ENCODE peak calls at places on chromosomes 12 and 14, in eight cellular contexts. S is cardiac fibroblast; Q is Panc1; A is kidney epithelial cell; L is Calu3; G is activated CD8-positive, alpha-beta T cell treated with anti-CD3 and anti-CD28 coated beads for 36 hours; H is mucosa of descending colon; P is GM13977. V is an unnamed sample.

GRCh38 chr14:56172571-56172971 is 54.4 kb downstream of the PELI2 start:
- DNase-seq in S (peak; percentile 67), Q (no peak), A (peak; percentile 74), L (no peak), G (no peak), H (no peak), P (no peak), V (no peak)

GRCh38 chr12:54173066-54173726 is 15.6 kb downstream of the SMUG1 start:
- DNase-seq in S (peak; percentile 17), Q (no peak), A (no peak), L (peak; percentile 44), G (peak; percentile 51), H (no peak), P (peak; percentile 63), V (peak; percentile 67)

GRCh38 chr14:74595006-74595735 is 16.9 kb downstream of the LTBP2 start:
- DNase-seq in S (peak; percentile 87), Q (no peak), A (no peak), L (no peak), G (no peak), H (peak; percentile 69), P (no peak), V (no peak)

GRCh38 chr12:40152783-40153383 is 47.0 kb upstream of the SLC2A13 start:
- DNase-seq in S (peak; percentile 58), Q (peak; percentile 13), A (no peak), L (peak; percentile 37), G (peak; percentile 74), H (no peak), P (no peak), V (no peak)

GRCh38 chr14:34081576-34082136 is 130.8 kb upstream of the EGLN3 start:
- DNase-seq in S (peak; percentile 37), Q (no peak), A (no peak), L (peak; percentile 42), G (no peak), H (no peak), P (no peak), V (no peak)

GRCh38 chr14:76348898-76349297 is 27.0 kb upstream of the ESRRB start:
- DNase-seq in S (peak; percentile 56), Q (no peak), A (peak; percentile 70), L (no peak), G (no peak), H (no peak), P (no peak), V (no peak)

GRCh38 chr14:49487238-49487637 is 98.9 kb downstream of the RPS29 start:
- DNase-seq in S (no peak), Q (no peak), A (no peak), L (no peak), G (no peak), H (no peak), P (no peak), V (no peak)

GRCh38 chr14:80958258-80958657 is 2.8 kb downstream of the TSHR start:
- DNase-seq in S (no peak), Q (no peak), A (no peak), L (no peak), G (no peak), H (no peak), P (no peak), V (no peak)

GRCh38 chr12:99453831-99454538 is 193.6 kb upstream of the GARIN6 start:
- DNase-seq in S (no peak), Q (no peak), A (no peak), L (no peak), G (no peak), H (no peak), P (no peak), V (peak; percentile 9)

GRCh38 chr12:30796891-30797371 is 42.2 kb upstream of the CAPRIN2 start:
- DNase-seq in S (peak; percentile 36), Q (no peak), A (no peak), L (peak; percentile 41), G (no peak), H (no peak), P (no peak), V (peak; percentile 32)

GRCh38 chr12:119804011-119804641 is 73.0 kb downstream of the CIT start:
- DNase-seq in S (peak; percentile 56), Q (no peak), A (peak; percentile 49), L (peak; percentile 76), G (peak; percentile 6), H (no peak), P (no peak), V (peak; percentile 36)

GRCh38 chr12:76398106-76398505 is 49.9 kb upstream of the BBS10 start:
- DNase-seq in S (no peak), Q (no peak), A (no peak), L (no peak), G (no peak), H (no peak), P (no peak), V (no peak)

GRCh38 chr12:76399040-76399439 is 50.8 kb upstream of the BBS10 start:
- DNase-seq in S (no peak), Q (no peak), A (no peak), L (no peak), G (no peak), H (no peak), P (no peak), V (no peak)

GRCh38 chr12:76402259-76402658 is 54.0 kb upstream of the BBS10 start:
- DNase-seq in S (no peak), Q (no peak), A (no peak), L (no peak), G (no peak), H (no peak), P (no peak), V (no peak)

DNA sequence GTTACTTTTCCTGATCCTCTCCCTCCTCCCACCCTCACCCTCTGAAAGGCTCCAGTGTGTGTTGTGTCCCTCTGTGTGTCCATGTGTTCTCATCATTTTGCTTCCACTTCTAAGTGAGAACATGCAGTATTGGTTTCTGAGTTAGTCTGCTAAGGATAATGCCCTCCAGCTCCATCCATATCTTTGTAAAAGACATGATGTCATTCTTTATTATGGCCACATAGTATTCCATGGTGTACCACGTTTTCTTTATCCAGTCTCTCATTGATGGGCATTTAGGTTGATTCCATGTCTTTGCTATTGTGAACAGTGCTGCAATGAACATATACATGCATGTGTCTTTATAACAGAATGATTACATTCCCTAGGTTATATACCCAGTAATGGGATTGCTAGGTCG is 51.9 kb upstream of the BBS10 start:
- DNase-seq in S (no peak), Q (no peak), A (no peak), L (no peak), G (no peak), H (no peak), P (no peak), V (no peak)
- TF ChIP-seq CTCF in S (no peak), Q (no peak), A (no peak), L (no peak), G (no peak), H (no peak), P (no peak), V (no peak)

DNA sequence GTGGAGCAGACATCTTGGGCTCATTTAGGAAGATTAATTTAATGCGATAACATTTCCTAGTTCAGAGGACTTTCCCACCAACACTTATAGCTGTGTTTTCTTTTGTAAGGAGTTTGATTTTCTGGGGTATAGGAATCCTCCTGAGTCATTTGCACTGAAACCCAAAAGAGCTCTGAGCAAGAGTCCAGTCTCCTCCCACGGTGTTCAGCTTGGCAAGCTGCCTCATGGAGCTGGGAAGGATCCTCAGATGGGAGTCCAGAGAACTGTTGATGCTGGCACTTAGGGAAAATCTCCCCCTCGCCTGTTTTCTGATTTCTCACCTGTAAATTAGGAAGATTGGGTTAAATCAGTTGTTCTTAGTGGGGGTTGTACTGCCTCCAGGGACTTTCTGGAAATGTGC is 150.5 kb downstream of the ADCK1 start:
- DNase-seq in S (no peak), Q (no peak), A (no peak), L (no peak), G (no peak), H (no peak), P (no peak), V (no peak)
- TF ChIP-seq CTCF in S (no peak), Q (no peak), A (no peak), L (no peak), G (no peak), H (no peak), P (no peak), V (no peak)

DNA sequence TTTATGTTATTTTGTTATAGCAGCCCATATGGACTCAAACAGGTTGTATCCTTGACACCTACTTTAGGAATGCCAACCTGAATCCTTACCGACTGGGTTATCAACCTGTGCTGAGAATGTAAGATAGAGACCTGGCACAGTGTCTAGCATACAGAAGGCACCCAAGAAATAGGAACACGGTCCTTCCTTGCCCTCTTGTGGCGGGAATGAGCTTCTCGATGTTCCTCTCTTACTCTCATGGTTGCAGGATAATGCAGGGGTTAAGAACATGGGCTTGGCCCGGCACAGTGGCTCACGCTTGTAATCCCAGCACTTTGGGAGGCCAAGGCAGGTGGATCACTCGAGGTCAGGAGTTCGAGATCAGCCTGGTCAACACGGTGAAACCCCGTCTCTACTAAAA is 6.5 kb downstream of the C12orf43 start:
- DNase-seq in S (peak; percentile 50), Q (no peak), A (peak; percentile 5), L (peak; percentile 76), G (no peak), H (no peak), P (no peak), V (no peak)
- TF ChIP-seq CTCF in S (peak; percentile 36), Q (peak; percentile 81), A (peak; percentile 74), L (peak; percentile 74), G (no peak), H (no peak), P (peak; percentile 2), V (no peak)

GRCh38 chr14:32217301-32217700 is 14.2 kb upstream of the RNU6-8 start:
- DNase-seq in S (no peak), Q (no peak), A (no peak), L (no peak), G (peak; percentile 16), H (no peak), P (no peak), V (no peak)
- TF ChIP-seq CTCF in S (no peak), Q (no peak), A (no peak), L (no peak), G (no peak), H (no peak), P (no peak), V (no peak)

DNA sequence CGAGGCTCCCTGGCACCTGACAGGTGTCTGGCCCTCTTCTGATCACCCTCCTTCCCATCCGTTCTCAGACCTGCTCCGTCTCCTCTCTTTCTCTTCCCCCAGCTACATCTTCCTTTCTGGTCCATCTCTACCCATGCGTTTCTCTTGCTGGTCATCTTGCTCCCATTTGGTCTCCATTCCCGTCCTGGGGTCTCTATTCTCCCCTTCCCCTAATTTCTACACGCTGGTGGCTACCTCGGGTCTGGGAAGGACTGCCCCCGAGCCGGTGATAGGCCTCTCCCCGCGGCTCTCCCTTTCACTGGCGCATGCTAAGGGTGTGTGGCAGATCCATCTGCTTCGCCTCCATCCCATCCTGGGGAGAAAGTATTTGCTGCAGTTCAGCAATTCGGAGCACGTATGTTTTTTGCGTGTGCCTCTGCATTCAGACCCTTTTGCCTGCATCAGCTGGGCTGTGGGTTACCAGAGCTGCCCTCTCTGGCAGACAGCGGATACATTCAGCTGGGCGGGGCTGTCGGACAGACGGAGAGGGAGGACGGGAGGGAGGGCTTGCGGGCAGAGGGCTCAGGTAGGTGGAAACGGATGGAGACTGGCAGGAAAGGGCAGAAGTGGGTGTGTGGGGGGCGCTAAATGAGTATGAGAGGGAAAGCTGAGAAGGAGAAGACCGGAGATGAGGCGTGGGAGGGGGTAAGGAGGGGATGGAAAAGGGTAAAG is 775 bp downstream of the CLSTN3 start:
- DNase-seq in S (peak; percentile 46), Q (no peak), A (no peak), L (peak; percentile 61), G (peak; percentile 78), H (peak; percentile 82), P (peak; percentile 59), V (peak; percentile 70)
- TF ChIP-seq CTCF in S (peak; percentile 2), Q (no peak), A (peak; percentile 14), L (no peak), G (no peak), H (no peak), P (no peak), V (no peak)

V was measured in GM13976.